ENCODE peak calls at places on chromosomes 16 and 17, in eight cellular contexts. M is A549, F is cardiac muscle cell, D is IMR-90, J is AG04449, L is tibial artery, B is gastrocnemius medialis, X is HCT116. O is an unnamed sample.

GRCh38 chr17:31825961-31826691 is 32.9 kb downstream of the COPRS start:
- DNase-seq in M (no peak), F (no peak), D (peak), J (no peak), L (peak), B (peak), X (no peak), O (peak)

GRCh38 chr16:6947291-6947690 is 385.4 kb upstream of the RBFOX1 start:
- DNase-seq in M (no peak), F (no peak), D (no peak), J (no peak), L (no peak), B (no peak), X (no peak), O (no peak)

GRCh38 chr17:15233022-15233805 is 31.9 kb downstream of the PMP22 start:
- DNase-seq in M (peak), F (no peak), D (peak), J (peak), L (no peak), B (no peak), X (no peak), O (peak)

GRCh38 chr16:10964891-10965326 is 20.5 kb downstream of the CLEC16A start:
- DNase-seq in M (no peak), F (no peak), D (no peak), J (no peak), L (no peak), B (no peak), X (no peak), O (no peak)

GRCh38 chr16:48180868-48181480 is 25.2 kb upstream of the ABCC12 start:
- DNase-seq in M (no peak), F (no peak), D (no peak), J (no peak), L (no peak), B (no peak), X (no peak), O (no peak)

GRCh38 chr16:72517154-72517553 is 345.2 kb upstream of the PMFBP1 start:
- DNase-seq in M (no peak), F (no peak), D (no peak), J (no peak), L (no peak), B (no peak), X (no peak), O (no peak)

GRCh38 chr16:86205521-86206245 is 304.6 kb upstream of the FOXF1 start:
- DNase-seq in M (no peak), F (peak), D (no peak), J (no peak), L (no peak), B (no peak), X (no peak), O (no peak)

GRCh38 chr16:16143941-16144340 is 79.4 kb downstream of the ABCC6 start:
- DNase-seq in M (no peak), F (no peak), D (no peak), J (no peak), L (no peak), B (no peak), X (no peak), O (no peak)

GRCh38 chr17:39208893-39209292 is 8.8 kb downstream of the RPL19 start:
- DNase-seq in M (peak), F (no peak), D (no peak), J (no peak), L (no peak), B (peak), X (no peak), O (no peak)

GRCh38 chr16:30893744-30894539 is at the start of gene BCL7C:
- DNase-seq in M (peak), F (peak), D (peak), J (no peak), L (peak), B (peak), X (peak), O (peak)

GRCh38 chr16:30893082-30893743 is 664 bp downstream of the BCL7C start:
- DNase-seq in M (no peak), F (no peak), D (no peak), J (no peak), L (no peak), B (no peak), X (no peak), O (no peak)

GRCh38 chr16:30889721-30890120 is 4.2 kb downstream of the BCL7C start:
- DNase-seq in M (no peak), F (no peak), D (no peak), J (no peak), L (no peak), B (no peak), X (no peak), O (no peak)

GRCh38 chr16:30894540-30895368 is 877 bp upstream of the BCL7C start:
- DNase-seq in M (no peak), F (no peak), D (no peak), J (no peak), L (no peak), B (no peak), X (no peak), O (peak)

GRCh38 chr16:30892670-30893069 is 1.2 kb downstream of the BCL7C start:
- DNase-seq in M (no peak), F (no peak), D (no peak), J (no peak), L (no peak), B (no peak), X (no peak), O (no peak)
- H3K4me3 ChIP-seq in M (no peak), F (peak), D (peak), J (peak), L (peak), B (no peak), X (peak), O (peak)

GRCh38 chr16:22029632-22030031 is 21.7 kb downstream of the MOSMO start:
- DNase-seq in M (no peak), F (no peak), D (no peak), J (no peak), L (no peak), B (no peak), X (no peak), O (no peak)

GRCh38 chr16:22030087-22030812 is 22.3 kb downstream of the MOSMO start:
- DNase-seq in M (no peak), F (no peak), D (no peak), J (no peak), L (no peak), B (no peak), X (no peak), O (no peak)

GRCh38 chr16:22035094-22035675 is 27.3 kb downstream of the MOSMO start:
- DNase-seq in M (no peak), F (peak), D (no peak), J (no peak), L (no peak), B (no peak), X (no peak), O (peak)

GRCh38 chr16:22034503-22034902 is 26.6 kb downstream of the MOSMO start:
- DNase-seq in M (no peak), F (no peak), D (no peak), J (no peak), L (no peak), B (no peak), X (no peak), O (no peak)

DNA sequence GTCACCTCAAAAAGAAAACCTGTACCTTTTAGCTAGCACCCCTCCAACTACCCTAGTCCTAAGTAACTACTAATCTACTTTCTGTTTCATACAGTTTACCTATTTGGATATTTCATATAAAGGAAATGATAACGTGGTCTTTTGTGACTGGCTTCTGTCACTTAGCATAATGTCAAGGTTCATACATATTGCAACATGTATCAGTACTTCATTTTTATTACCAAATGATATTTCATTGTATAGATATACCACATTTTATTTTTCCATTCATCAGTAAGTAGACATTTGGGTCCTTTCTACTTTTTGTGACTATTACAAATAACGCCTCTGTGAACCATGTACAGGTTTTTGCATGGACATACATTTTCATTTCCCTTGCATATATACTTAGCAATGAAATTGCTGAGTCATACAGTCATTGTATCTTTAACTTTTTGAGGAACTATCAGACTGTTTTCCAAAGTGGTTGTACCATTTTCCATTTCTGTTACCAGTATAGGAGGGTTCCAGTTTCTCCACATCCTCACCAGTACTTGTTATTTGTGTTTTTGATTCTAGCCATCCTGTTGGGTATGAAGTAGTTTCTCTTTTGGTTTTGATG is 23.7 kb downstream of the MOSMO start:
- DNase-seq in M (no peak), F (no peak), D (no peak), J (no peak), L (no peak), B (no peak), X (no peak), O (no peak)
- TF ChIP-seq CTCF in M (no peak), F (no peak), D (no peak), J (no peak), L (no peak), B (no peak), X (no peak), O (no peak)

DNA sequence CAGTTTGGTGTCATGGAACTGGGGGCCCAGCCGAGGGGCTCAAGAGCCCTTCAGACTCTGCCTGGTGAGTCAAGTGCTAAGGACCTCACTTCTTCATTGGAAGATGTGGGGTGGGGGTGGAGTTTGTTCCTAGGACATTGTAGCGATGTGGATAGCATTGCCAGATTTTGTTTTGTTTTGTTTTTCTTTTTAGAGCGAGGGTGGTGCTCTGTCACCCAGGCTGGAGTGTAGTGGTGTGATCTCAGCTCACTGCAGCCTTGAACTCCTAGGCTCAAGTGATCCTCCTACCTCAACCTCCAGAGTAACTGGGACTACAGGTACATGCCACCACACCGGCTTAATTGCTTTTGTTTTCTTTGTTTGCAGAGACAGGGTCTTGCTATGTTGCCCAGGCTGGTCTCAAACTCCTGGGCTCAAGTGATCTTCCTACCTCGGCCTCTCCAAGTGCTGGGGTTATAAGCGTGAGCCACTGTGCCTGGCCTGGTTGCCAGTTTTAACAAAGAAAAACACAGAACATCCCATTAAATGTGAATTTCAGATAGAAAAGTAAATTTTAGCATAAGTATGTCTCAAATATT is 3.0 kb upstream of the TMEM92 start:
- DNase-seq in M (no peak), F (no peak), D (peak), J (no peak), L (no peak), B (no peak), X (no peak), O (no peak)
- H3K4me3 ChIP-seq in M (no peak), F (no peak), D (no peak), J (peak), L (no peak), B (no peak), X (no peak), O (no peak)

GRCh38 chr17:47253541-47254402 is at the start of gene ITGB3:
- DNase-seq in M (peak), F (peak), D (peak), J (no peak), L (peak), B (peak), X (peak), O (peak)
- TF ChIP-seq CTCF in M (peak), F (peak), D (peak), J (peak), L (peak), B (peak), X (peak), O (peak)

O was measured in fibroblast of pulmonary artery.